ENCODE peak calls at places on chromosomes 16 and 17, in seven cellular contexts. One of them, this sample, is unnamed.

GRCh38 chr16:69941251-69942098 is 9.7 kb upstream of the CLEC18A start:
- DNase-seq in K562: no peak
- DNase-seq in SK-N-SH: no peak
- DNase-seq in HCT116: no peak
- DNase-seq in GM12878: no peak
- DNase-seq in H1: no peak
- DNase-seq in HepG2: no peak
- DNase-seq in this sample: no peak

GRCh38 chr17:40024901-40025300 is 9.7 kb downstream of the CSF3 start:
- DNase-seq in K562: no peak
- DNase-seq in SK-N-SH: no peak
- DNase-seq in HCT116: no peak
- DNase-seq in GM12878: no peak
- DNase-seq in H1: no peak
- DNase-seq in HepG2: no peak
- DNase-seq in this sample: no peak

GRCh38 chr16:86516618-86517003 is 6.3 kb downstream of the FOXF1 start:
- DNase-seq in K562: no peak
- DNase-seq in SK-N-SH: no peak
- DNase-seq in HCT116: no peak
- DNase-seq in GM12878: no peak
- DNase-seq in H1: no peak
- DNase-seq in HepG2: no peak
- DNase-seq in this sample: no peak

GRCh38 chr17:65052585-65052984 is 4.0 kb downstream of the GNA13 start:
- DNase-seq in K562: no peak
- DNase-seq in SK-N-SH: no peak
- DNase-seq in HCT116: no peak
- DNase-seq in GM12878: no peak
- DNase-seq in H1: no peak
- DNase-seq in HepG2: no peak
- DNase-seq in this sample: no peak

GRCh38 chr16:2822158-2822495 is 5.1 kb downstream of the PRSS21 start:
- DNase-seq in K562: no peak
- DNase-seq in SK-N-SH: no peak
- DNase-seq in HCT116: no peak
- DNase-seq in GM12878: no peak
- DNase-seq in H1: no peak
- DNase-seq in HepG2: no peak
- DNase-seq in this sample: no peak

GRCh38 chr16:4090476-4090875 is 25.8 kb downstream of the ADCY9 start:
- DNase-seq in K562: no peak
- DNase-seq in SK-N-SH: no peak
- DNase-seq in HCT116: no peak
- DNase-seq in GM12878: no peak
- DNase-seq in H1: no peak
- DNase-seq in HepG2: no peak
- DNase-seq in this sample: no peak

GRCh38 chr16:65418435-65418834 is 296.6 kb upstream of the CDH11 start:
- DNase-seq in K562: no peak
- DNase-seq in SK-N-SH: no peak
- DNase-seq in HCT116: no peak
- DNase-seq in GM12878: no peak
- DNase-seq in H1: no peak
- DNase-seq in HepG2: no peak
- DNase-seq in this sample: no peak

GRCh38 chr17:74920679-74921044 is 2.4 kb downstream of the USH1G start:
- DNase-seq in K562: no peak
- DNase-seq in SK-N-SH: no peak
- DNase-seq in HCT116: no peak
- DNase-seq in GM12878: no peak
- DNase-seq in H1: no peak
- DNase-seq in HepG2: no peak
- DNase-seq in this sample: no peak

GRCh38 chr17:65163990-65164495 is 26.9 kb downstream of the RGS9 start:
- DNase-seq in K562: peak; percentile 81
- DNase-seq in SK-N-SH: no peak
- DNase-seq in HCT116: peak; percentile 12
- DNase-seq in GM12878: no peak
- DNase-seq in H1: no peak
- DNase-seq in HepG2: peak; percentile 18
- DNase-seq in this sample: no peak

GRCh38 chr16:819336-819735 is 18.8 kb upstream of the GNG13 start:
- DNase-seq in K562: no peak
- DNase-seq in SK-N-SH: no peak
- DNase-seq in HCT116: no peak
- DNase-seq in GM12878: no peak
- DNase-seq in H1: no peak
- DNase-seq in HepG2: no peak
- DNase-seq in this sample: no peak
- TF ChIP-seq YY1 in K562: no peak
- TF ChIP-seq YY1 in SK-N-SH: no peak
- TF ChIP-seq YY1 in HCT116: no peak
- TF ChIP-seq YY1 in GM12878: no peak
- TF ChIP-seq YY1 in H1: no peak
- TF ChIP-seq YY1 in HepG2: no peak
- TF ChIP-seq YY1 in this sample: no peak

GRCh38 chr16:49969356-49970030 is 55.5 kb upstream of the CNEP1R1 start:
- DNase-seq in K562: no peak
- DNase-seq in SK-N-SH: no peak
- DNase-seq in HCT116: no peak
- DNase-seq in GM12878: no peak
- DNase-seq in H1: no peak
- DNase-seq in HepG2: peak; percentile 18
- DNase-seq in this sample: no peak
- TF ChIP-seq YY1 in K562: no peak
- TF ChIP-seq YY1 in SK-N-SH: no peak
- TF ChIP-seq YY1 in HCT116: no peak
- TF ChIP-seq YY1 in GM12878: no peak
- TF ChIP-seq YY1 in H1: no peak
- TF ChIP-seq YY1 in HepG2: no peak
- TF ChIP-seq YY1 in this sample: no peak

DNA sequence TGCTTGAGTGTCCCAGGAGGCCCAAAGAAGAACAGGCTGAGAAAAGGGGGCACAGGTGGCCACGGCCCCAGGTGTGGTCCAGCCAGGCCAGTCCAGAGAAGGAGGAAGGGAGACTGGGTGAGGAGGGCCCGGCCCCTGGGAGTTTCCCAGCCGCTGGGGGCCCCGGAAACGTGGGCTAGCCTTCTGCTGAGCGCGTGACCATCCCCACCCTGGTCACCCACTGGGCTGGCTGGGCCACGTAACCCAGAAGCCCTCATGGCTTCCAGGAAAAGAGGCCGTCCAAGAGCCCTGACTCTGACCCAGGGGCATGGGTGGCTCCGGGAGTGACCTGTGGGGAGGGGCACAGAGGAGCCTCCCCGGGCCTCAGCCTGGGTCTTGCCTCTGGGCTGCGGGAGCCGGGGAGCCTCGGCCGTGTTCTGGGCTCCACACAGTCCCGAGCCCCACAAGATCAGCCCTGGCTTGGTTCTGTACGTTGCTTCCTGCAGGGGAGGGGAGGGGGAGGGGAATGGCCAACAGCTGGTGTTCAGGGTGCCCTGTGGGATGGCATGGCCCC is 29.8 kb upstream of the ACSF3 start:
- DNase-seq in K562: no peak
- DNase-seq in SK-N-SH: no peak
- DNase-seq in HCT116: no peak
- DNase-seq in GM12878: no peak
- DNase-seq in H1: no peak
- DNase-seq in HepG2: no peak
- DNase-seq in this sample: no peak
- TF ChIP-seq YY1 in K562: no peak
- TF ChIP-seq YY1 in SK-N-SH: no peak
- TF ChIP-seq YY1 in HCT116: no peak
- TF ChIP-seq YY1 in GM12878: no peak
- TF ChIP-seq YY1 in H1: no peak
- TF ChIP-seq YY1 in HepG2: no peak
- TF ChIP-seq YY1 in this sample: no peak

DNA sequence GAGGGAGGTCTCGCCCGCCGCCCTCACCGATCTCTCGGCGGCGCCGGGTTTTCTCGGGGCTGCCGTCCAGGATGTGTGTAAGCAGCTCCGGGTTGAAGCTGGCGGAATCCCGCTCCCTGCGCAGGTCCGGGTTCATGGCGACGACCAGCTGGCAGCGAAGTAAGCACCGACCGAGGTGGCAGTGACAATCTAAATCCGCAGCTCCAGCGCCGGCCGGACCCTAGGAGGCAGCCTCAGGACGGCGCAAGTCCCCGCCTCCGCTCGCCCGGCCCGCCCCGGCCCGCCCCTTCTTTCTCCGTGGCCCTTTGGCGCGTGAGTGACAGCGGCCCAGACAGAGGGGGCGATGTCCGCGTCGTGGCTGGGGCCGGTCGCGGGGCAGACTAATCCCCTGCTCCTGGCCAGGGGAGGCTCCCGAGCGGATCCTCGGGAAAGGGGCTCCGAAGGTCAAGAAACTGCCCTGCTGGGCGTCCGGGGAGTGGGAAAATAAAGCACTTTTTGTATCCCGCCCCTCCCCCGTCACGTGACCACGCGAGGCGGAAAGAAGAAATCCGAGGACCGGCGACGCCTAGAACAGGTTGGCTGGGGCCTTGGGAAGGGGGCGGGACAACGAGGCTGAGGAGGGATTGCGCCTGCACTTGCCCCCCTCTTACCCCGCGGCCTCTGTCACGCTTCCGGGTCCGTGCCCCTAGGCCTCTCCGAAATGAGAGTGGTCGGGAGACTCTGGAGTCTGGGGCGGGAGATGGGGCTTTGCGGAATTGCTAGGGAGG is at the start of the genes ACOX1 and TEN1:
- DNase-seq in K562: peak; percentile 98
- DNase-seq in SK-N-SH: peak; percentile 97
- DNase-seq in HCT116: peak; percentile 97
- DNase-seq in GM12878: peak; percentile 80
- DNase-seq in H1: peak; percentile 94
- DNase-seq in HepG2: peak; percentile 98
- DNase-seq in this sample: peak; percentile 84
- TF ChIP-seq YY1 in K562: no peak
- TF ChIP-seq YY1 in SK-N-SH: peak; percentile 86
- TF ChIP-seq YY1 in HCT116: peak; percentile 84
- TF ChIP-seq YY1 in GM12878: peak; percentile 74
- TF ChIP-seq YY1 in H1: no peak
- TF ChIP-seq YY1 in HepG2: peak; percentile 83
- TF ChIP-seq YY1 in this sample: no peak

GRCh38 chr16:89036776-89037175 is 56.9 kb upstream of the ACSF3 start:
- DNase-seq in K562: no peak
- DNase-seq in SK-N-SH: no peak
- DNase-seq in HCT116: no peak
- DNase-seq in GM12878: no peak
- DNase-seq in H1: no peak
- DNase-seq in HepG2: no peak
- DNase-seq in this sample: no peak

GRCh38 chr16:89039756-89040155 is 53.9 kb upstream of the ACSF3 start:
- DNase-seq in K562: no peak
- DNase-seq in SK-N-SH: no peak
- DNase-seq in HCT116: no peak
- DNase-seq in GM12878: no peak
- DNase-seq in H1: no peak
- DNase-seq in HepG2: no peak
- DNase-seq in this sample: no peak

GRCh38 chr16:89038811-89039735 is 54.6 kb upstream of the ACSF3 start:
- DNase-seq in K562: no peak
- DNase-seq in SK-N-SH: no peak
- DNase-seq in HCT116: no peak
- DNase-seq in GM12878: no peak
- DNase-seq in H1: no peak
- DNase-seq in HepG2: no peak
- DNase-seq in this sample: no peak

GRCh38 chr16:89037261-89038152 is 56.1 kb upstream of the ACSF3 start:
- DNase-seq in K562: peak; percentile 79
- DNase-seq in SK-N-SH: no peak
- DNase-seq in HCT116: no peak
- DNase-seq in GM12878: no peak
- DNase-seq in H1: peak; percentile 87
- DNase-seq in HepG2: no peak
- DNase-seq in this sample: peak; percentile 52

GRCh38 chr16:89038221-89038721 is 55.4 kb upstream of the ACSF3 start:
- DNase-seq in K562: no peak
- DNase-seq in SK-N-SH: no peak
- DNase-seq in HCT116: no peak
- DNase-seq in GM12878: no peak
- DNase-seq in H1: no peak
- DNase-seq in HepG2: no peak
- DNase-seq in this sample: no peak
- TF ChIP-seq YY1 in K562: no peak
- TF ChIP-seq YY1 in SK-N-SH: no peak
- TF ChIP-seq YY1 in HCT116: no peak
- TF ChIP-seq YY1 in GM12878: no peak
- TF ChIP-seq YY1 in H1: no peak
- TF ChIP-seq YY1 in HepG2: no peak
- TF ChIP-seq YY1 in this sample: no peak

GRCh38 chr16:80260906-80261311 is 279.9 kb upstream of the DYNLRB2 start:
- DNase-seq in K562: no peak
- DNase-seq in SK-N-SH: no peak
- DNase-seq in HCT116: no peak
- DNase-seq in GM12878: no peak
- DNase-seq in H1: no peak
- DNase-seq in HepG2: no peak
- DNase-seq in this sample: no peak
- TF ChIP-seq YY1 in K562: no peak
- TF ChIP-seq YY1 in SK-N-SH: no peak
- TF ChIP-seq YY1 in HCT116: no peak
- TF ChIP-seq YY1 in GM12878: no peak
- TF ChIP-seq YY1 in H1: no peak
- TF ChIP-seq YY1 in HepG2: no peak
- TF ChIP-seq YY1 in this sample: no peak